ENCODE peak calls at places on chromosomes 12 and 14, in nine cellular contexts. L, D, N, W, S, J, U, B and Q are unnamed samples.

GRCh38 chr14:75315143-75315542 is 36.5 kb downstream of the FOS start:
- DNase-seq in L (no peak), D (no peak), N (no peak), W (peak), S (no peak), J (no peak), U (peak), B (peak), Q (no peak)

GRCh38 chr12:124557518-124558223 is 9.7 kb downstream of the NCOR2 start:
- DNase-seq in L (no peak), D (no peak), N (no peak), W (peak), S (no peak), J (no peak), U (no peak), B (peak), Q (no peak)

GRCh38 chr12:58750484-58750883 is 169.8 kb downstream of the LRIG3 start:
- DNase-seq in L (no peak), D (no peak), N (no peak), W (no peak), S (no peak), J (no peak), U (peak), B (peak), Q (no peak)

GRCh38 chr14:67943947-67944346 is 124.4 kb downstream of the RAD51B start:
- DNase-seq in L (peak), D (peak), N (peak), W (peak), S (peak), J (peak), U (peak), B (peak), Q (no peak)

GRCh38 chr12:89247541-89247942 is 104.8 kb downstream of the DUSP6 start:
- DNase-seq in L (peak), D (no peak), N (no peak), W (peak), S (no peak), J (no peak), U (no peak), B (peak), Q (no peak)

GRCh38 chr14:53620325-53620716 is 336.3 kb downstream of the BMP4 start:
- DNase-seq in L (peak), D (no peak), N (no peak), W (no peak), S (no peak), J (no peak), U (peak), B (no peak), Q (no peak)

GRCh38 chr12:110037315-110037714 is 11.0 kb downstream of the C12orf76 start:
- DNase-seq in L (no peak), D (no peak), N (no peak), W (no peak), S (no peak), J (peak), U (no peak), B (no peak), Q (no peak)

GRCh38 chr12:127078577-127079350 is 1188.2 kb upstream of the TMEM132C start:
- DNase-seq in L (no peak), D (no peak), N (no peak), W (no peak), S (no peak), J (no peak), U (peak), B (no peak), Q (no peak)

GRCh38 chr14:42554091-42554490 is 947.4 kb downstream of the LRFN5 start:
- DNase-seq in L (no peak), D (no peak), N (no peak), W (no peak), S (no peak), J (no peak), U (no peak), B (no peak), Q (no peak)

GRCh38 chr14:94101748-94102147 is 8.8 kb upstream of the IFI27 start:
- DNase-seq in L (no peak), D (no peak), N (no peak), W (no peak), S (peak), J (peak), U (no peak), B (no peak), Q (no peak)

GRCh38 chr14:106694638-106695393 is 1168.4 kb downstream of the TMEM121 start:
- DNase-seq in L (no peak), D (no peak), N (no peak), W (peak), S (peak), J (no peak), U (no peak), B (peak), Q (peak)

GRCh38 chr14:74611672-74612345 is at the start of gene LTBP2:
- DNase-seq in L (peak), D (no peak), N (peak), W (no peak), S (no peak), J (no peak), U (peak), B (peak), Q (peak)

GRCh38 chr14:92039073-92039719 is 663 bp downstream of the TRIP11 start:
- DNase-seq in L (peak), D (no peak), N (no peak), W (peak), S (no peak), J (no peak), U (peak), B (peak), Q (peak)

GRCh38 chr14:70894868-70895267 is 12.4 kb upstream of the PCNX1 start:
- DNase-seq in L (no peak), D (no peak), N (no peak), W (no peak), S (no peak), J (no peak), U (no peak), B (no peak), Q (no peak)

GRCh38 chr12:44968960-44969359 is 81.9 kb downstream of the DBX2 start:
- DNase-seq in L (no peak), D (no peak), N (no peak), W (no peak), S (no peak), J (no peak), U (no peak), B (no peak), Q (no peak)

GRCh38 chr14:23382276-23382675 is 5.4 kb downstream of the CMTM5 start:
- DNase-seq in L (no peak), D (no peak), N (no peak), W (no peak), S (no peak), J (no peak), U (no peak), B (no peak), Q (no peak)

GRCh38 chr14:95498622-95499353 is 17.7 kb downstream of the SYNE3 start:
- DNase-seq in L (no peak), D (no peak), N (no peak), W (no peak), S (no peak), J (no peak), U (no peak), B (peak), Q (no peak)

GRCh38 chr14:38238881-38239280 is 17.0 kb downstream of the CLEC14A start:
- DNase-seq in L (no peak), D (no peak), N (no peak), W (no peak), S (no peak), J (no peak), U (no peak), B (peak), Q (no peak)